ENCODE peak calls at places on chromosomes 6 and 20, in four cellular contexts. O, Q, S and N are unnamed samples.

GRCh38 chr20:51378171-51378928 is 164.2 kb downstream of the NFATC2 start:
- DNase-seq in S (no peak), Q (peak; percentile 48), O (peak; percentile 13), N (no peak)

GRCh38 chr20:34705383-34706021 is 1.4 kb downstream of the TP53INP2 start:
- DNase-seq in O (no peak), S (no peak), Q (no peak), N (no peak)

GRCh38 chr6:112214749-112215269 is 39.6 kb downstream of the LAMA4 start:
- DNase-seq in O (peak; percentile 14), Q (no peak), S (no peak), N (no peak)

GRCh38 chr6:158567152-158567551 is 7.3 kb downstream of the TMEM181 start:
- DNase-seq in Q (no peak), O (no peak), S (no peak), N (no peak)

GRCh38 chr6:52389626-52390360 is 27.8 kb downstream of the PAQR8 start:
- DNase-seq in Q (no peak), S (no peak), O (no peak), N (peak; percentile 76)

GRCh38 chr20:57702091-57702490 is 7.7 kb downstream of the PMEPA1 start:
- DNase-seq in S (no peak), O (no peak), Q (no peak), N (no peak)

GRCh38 chr6:10411915-10412164 is 3.0 kb downstream of the TFAP2A start:
- DNase-seq in S (no peak), Q (no peak), O (no peak), N (no peak)

GRCh38 chr20:48283470-48284110 is 498.3 kb upstream of the SULF2 start:
- DNase-seq in O (no peak), Q (no peak), S (no peak), N (no peak)

GRCh38 chr6:105545947-105546710 is 143.2 kb upstream of the PREP start:
- DNase-seq in Q (no peak), S (no peak), O (peak; percentile 49), N (no peak)

GRCh38 chr20:46226602-46227001 is 81.7 kb downstream of the CDH22 start:
- DNase-seq in Q (no peak), O (no peak), S (no peak), N (no peak)

GRCh38 chr6:75372884-75373283 is 88.3 kb upstream of the TMEM30A start:
- DNase-seq in Q (no peak), O (no peak), S (no peak), N (no peak)

GRCh38 chr20:58716476-58717277 is 24.1 kb downstream of the NPEPL1 start:
- DNase-seq in Q (no peak), O (no peak), S (no peak), N (no peak)